ENCODE peak calls at places on chromosomes 11 and 22, in four cellular contexts. H, L, V and K are unnamed samples.

GRCh38 chr22:42214625-42215415 is 55.6 kb downstream of the TCF20 start:
- DNase-seq in L (no peak), H (no peak), V (no peak), K (no peak)

GRCh38 chr11:118623291-118623655 is 15.9 kb downstream of the PHLDB1 start:
- DNase-seq in H (peak; percentile 53), V (peak; percentile 54), L (peak; percentile 95), K (peak; percentile 95)

GRCh38 chr22:45880732-45881523 is 96.0 kb downstream of the WNT7B start:
- DNase-seq in H (no peak), V (no peak), L (no peak), K (no peak)

GRCh38 chr11:77886401-77886800 is 65.5 kb downstream of the AAMDC start:
- DNase-seq in V (no peak), L (no peak), H (peak; percentile 32), K (no peak)

GRCh38 chr11:102577182-102577581 is 46.6 kb upstream of the MMP7 start:
- DNase-seq in L (peak; percentile 57), V (peak; percentile 46), H (no peak), K (no peak)

GRCh38 chr11:73331138-73331916 is 23.3 kb downstream of the ARHGEF17 start:
- DNase-seq in V (peak; percentile 36), L (no peak), H (peak; percentile 39), K (no peak)

GRCh38 chr11:61331636-61332035 is 1.3 kb downstream of the DDB1 start:
- DNase-seq in V (no peak), H (peak; percentile 12), L (no peak), K (no peak)

GRCh38 chr11:77322506-77322905 is 21.0 kb upstream of the GDPD4 start:
- DNase-seq in V (peak; percentile 89), H (peak; percentile 56), L (no peak), K (no peak)

GRCh38 chr22:48897638-48897954 is 930.1 kb downstream of the BRD1 start:
- DNase-seq in V (no peak), L (no peak), H (no peak), K (no peak)

GRCh38 chr22:49966041-49966715 is 5.6 kb downstream of the PIM3 start:
- DNase-seq in H (no peak), L (no peak), V (no peak), K (no peak)

GRCh38 chr11:29518389-29519174 is 498.2 kb downstream of the KCNA4 start:
- DNase-seq in H (peak; percentile 27), V (no peak), L (peak; percentile 50), K (peak; percentile 30)

GRCh38 chr11:67584205-67584880 is 731 bp downstream of the GSTP1 start:
- DNase-seq in H (peak; percentile 58), V (peak; percentile 54), L (peak; percentile 83), K (peak; percentile 88)

GRCh38 chr22:38738475-38739070 is 17.2 kb downstream of the SUN2 start:
- DNase-seq in H (no peak), L (no peak), V (no peak), K (no peak)

GRCh38 chr11:57421805-57422204 is 5.1 kb downstream of the SLC43A3 start:
- DNase-seq in V (no peak), L (no peak), H (no peak), K (no peak)

GRCh38 chr11:102139081-102139498 is 28.8 kb downstream of the YAP1 start:
- DNase-seq in V (peak; percentile 93), L (peak; percentile 82), H (peak; percentile 92), K (peak; percentile 72)

GRCh38 chr11:21933095-21933494 is 259.8 kb upstream of the ANO5 start:
- DNase-seq in H (no peak), L (no peak), V (no peak), K (peak; percentile 3)

GRCh38 chr22:50250555-50251471 is at the start of gene HDAC10:
- DNase-seq in V (peak; percentile 74), H (peak; percentile 64), L (peak; percentile 76), K (peak; percentile 68)

GRCh38 chr11:10688401-10688800 is 5.2 kb downstream of the IRAG1 start:
- DNase-seq in H (no peak), V (peak; percentile 34), L (peak; percentile 90), K (no peak)
- TF ChIP-seq CTCF in H (peak; percentile 35), V (peak; percentile 6), L (peak; percentile 50), K (peak; percentile 15)

DNA sequence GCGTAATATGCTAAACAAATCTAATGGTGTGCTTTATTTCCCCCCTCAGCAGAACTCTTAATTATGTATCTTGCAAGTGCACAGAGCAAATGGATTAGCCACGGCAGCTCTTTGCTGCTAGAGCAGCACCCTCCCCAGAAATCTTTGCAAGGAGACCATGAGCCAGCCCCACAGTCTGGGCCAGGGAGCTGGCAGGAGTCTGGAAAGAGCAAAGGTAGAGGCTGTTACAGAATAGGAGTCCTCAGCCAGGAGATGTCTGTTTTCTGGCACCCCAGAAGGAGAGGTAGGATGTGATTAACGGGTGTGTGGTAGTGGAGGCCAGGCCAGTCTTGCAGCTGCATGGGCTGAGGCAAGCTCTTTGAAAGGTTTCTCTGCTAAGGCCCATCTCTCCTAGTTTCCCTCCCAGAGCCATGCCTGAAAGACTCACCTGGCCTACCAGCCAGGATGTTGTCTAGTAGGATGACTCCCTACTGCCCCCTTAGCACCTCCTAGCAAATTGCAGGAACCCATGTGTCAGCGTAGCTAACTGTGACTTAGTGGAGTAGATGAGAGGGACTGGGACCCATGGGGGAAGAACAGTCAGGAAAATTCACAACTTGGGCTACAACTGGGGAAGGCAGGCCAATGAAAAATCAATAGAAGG is 557.2 kb downstream of the BUD13 start:
- DNase-seq in V (no peak), L (no peak), H (no peak), K (no peak)
- TF ChIP-seq CTCF in V (no peak), L (peak; percentile 28), H (no peak), K (no peak)

GRCh38 chr11:45300715-45301114 is 14.6 kb upstream of the SYT13 start:
- DNase-seq in H (no peak), V (no peak), L (no peak), K (no peak)
- TF ChIP-seq CTCF in H (no peak), V (no peak), L (no peak), K (no peak)

DNA sequence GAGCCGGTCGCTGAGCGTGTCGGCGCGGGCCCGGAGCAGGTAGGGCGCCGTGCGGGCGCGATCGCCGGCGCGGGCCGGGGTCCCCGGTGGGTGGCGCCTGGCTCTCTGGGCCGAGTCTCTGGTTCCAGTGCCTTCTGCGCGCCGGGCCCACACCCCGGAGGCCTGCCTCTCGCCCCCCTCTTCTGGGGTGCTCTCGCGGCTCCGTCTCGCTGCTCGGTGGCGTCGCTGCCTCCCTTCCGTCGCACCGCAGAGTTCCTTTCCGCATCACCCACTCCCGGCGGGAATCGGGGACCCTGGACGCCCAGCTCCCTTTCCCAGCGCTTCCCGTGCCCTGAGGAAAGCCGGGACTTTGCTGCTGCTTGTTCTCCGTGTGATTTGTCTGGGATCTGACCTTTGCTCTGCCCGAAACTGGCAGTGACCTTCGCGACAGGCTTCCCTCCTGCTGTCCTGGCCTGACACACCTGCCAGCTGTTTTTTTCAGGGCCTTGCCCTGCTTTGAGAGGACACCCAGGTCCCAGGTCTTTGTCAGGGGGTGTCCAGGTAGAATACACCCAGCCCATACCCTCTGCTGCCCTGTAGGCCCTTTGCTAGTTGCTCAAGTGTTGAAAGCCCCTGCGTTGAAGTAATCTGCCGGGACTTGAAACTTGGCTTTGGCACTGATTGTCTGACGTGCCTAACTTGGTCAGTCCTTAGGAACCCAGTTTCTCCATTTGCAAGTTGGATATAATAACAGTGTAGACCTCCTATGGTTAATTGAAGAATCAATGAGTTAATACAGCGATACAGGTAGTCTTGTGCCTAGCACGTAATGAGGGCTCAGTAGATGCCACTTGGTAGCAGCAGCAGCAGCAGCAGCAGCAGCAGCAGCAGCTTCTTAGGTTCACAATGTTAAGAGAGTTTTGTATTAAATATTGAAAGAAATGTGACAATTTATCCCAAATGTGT is 791 bp downstream of the FDX1 start:
- DNase-seq in H (peak; percentile 67), L (peak; percentile 74), V (peak; percentile 56), K (peak; percentile 52)
- TF ChIP-seq CTCF in H (no peak), L (no peak), V (no peak), K (no peak)

DNA sequence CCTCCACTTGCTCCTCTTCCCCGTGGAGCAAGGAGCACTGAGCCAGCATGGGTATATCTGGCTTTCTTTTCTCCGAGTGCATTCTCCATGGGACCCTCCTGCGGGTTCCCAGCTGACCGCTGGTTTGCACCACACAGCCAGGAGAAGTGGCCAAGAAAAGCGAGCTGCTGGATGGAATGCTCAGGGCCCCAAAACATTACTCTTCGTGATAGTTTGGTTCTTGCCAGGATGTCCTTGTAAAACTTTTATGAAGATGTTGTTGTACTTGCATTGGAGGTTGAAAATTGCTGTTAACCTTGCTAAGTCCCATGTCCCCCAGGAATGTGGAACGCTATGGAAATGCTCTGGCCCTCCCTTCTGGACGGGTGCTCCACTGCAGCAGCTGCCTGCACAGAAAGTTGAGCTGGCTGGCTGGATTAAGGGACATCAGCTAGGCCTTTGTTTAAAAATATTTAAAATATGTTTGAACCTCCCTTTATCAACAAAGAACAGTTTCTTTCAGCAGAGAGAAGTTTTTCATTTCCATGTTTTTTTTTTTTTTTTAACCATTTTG is 68.7 kb downstream of the ZNRF3 start:
- DNase-seq in H (peak; percentile 77), V (peak; percentile 39), L (no peak), K (no peak)
- TF ChIP-seq CTCF in H (peak; percentile 27), V (peak; percentile 32), L (no peak), K (no peak)

DNA sequence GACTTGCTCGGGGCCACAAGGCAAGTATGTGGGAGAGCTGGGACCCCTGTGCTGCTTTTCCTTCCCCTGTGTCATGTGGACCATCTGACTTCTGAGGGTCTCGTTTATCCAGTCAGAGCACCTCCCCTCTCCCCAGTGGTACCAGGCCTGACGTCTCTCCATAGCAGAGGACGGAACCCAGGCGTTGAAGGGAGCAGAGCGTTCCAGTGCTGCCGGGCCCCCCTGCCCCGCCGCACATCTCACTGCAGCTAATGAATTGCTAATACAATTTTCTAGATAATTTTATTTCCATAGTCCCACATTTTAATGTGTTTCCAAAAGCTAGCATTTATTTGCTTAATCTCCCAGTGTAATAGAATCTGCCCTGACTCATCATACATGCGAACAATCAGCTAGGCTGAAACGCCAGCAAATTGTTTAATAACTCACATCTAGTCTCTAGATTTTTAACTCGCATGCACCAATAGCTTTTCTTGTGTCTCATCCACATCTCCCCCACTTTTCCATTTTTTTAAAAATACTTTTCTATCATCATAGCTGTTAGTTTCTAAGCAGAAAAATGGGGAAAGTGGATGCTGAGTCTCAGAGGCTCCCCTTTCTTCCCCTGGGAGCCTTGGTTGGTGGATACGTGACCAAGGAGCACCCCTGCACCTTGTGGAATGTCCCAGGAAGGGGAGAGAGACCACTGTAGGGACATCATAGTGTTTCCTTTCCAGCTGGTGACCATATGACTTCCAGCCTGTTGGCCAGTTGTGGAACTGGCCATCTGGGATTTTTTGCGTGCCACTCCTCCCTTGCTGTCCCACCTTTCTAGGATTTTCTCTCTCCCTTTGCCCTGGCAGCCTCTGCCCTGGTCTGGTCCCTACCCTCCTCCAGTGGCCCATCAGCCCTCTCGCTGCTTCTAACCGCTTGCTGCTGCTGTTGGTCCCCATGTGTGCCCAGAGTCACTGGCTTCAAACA is 58.6 kb upstream of the NNMT start:
- DNase-seq in H (no peak), L (no peak), V (peak; percentile 2), K (no peak)
- TF ChIP-seq CTCF in H (no peak), L (no peak), V (no peak), K (no peak)

GRCh38 chr11:3224730-3225098 is 6.1 kb upstream of the MRGPRG start:
- DNase-seq in V (no peak), H (no peak), L (no peak), K (no peak)

GRCh38 chr11:3222941-3223905 is 4.6 kb upstream of the MRGPRG start:
- DNase-seq in L (no peak), H (no peak), V (no peak), K (no peak)

GRCh38 chr11:3222003-3222855 is 3.6 kb upstream of the MRGPRG start:
- DNase-seq in V (no peak), H (no peak), L (no peak), K (no peak)

GRCh38 chr11:3225159-3225758 is 6.6 kb upstream of the MRGPRG start:
- DNase-seq in V (no peak), L (no peak), H (no peak), K (no peak)

GRCh38 chr11:3223932-3224729 is 5.5 kb upstream of the MRGPRG start:
- DNase-seq in L (no peak), V (no peak), H (no peak), K (no peak)
- TF ChIP-seq CTCF in L (no peak), V (no peak), H (no peak), K (no peak)